ENCODE peak calls at places on chromosomes 7 and 10, in ten cellular contexts. H, Z, J, P, K, A, O, V, C and F are unnamed samples.

GRCh38 chr10:57925045-57925444 is 342.6 kb downstream of the IPMK start:
- DNase-seq in O (no peak), P (no peak), Z (no peak), K (no peak), J (peak), C (no peak), V (no peak), A (no peak), H (peak), F (no peak)

GRCh38 chr7:22184549-22185199 is 172.3 kb downstream of the RAPGEF5 start:
- DNase-seq in H (no peak), Z (no peak), P (no peak), A (no peak), O (no peak), C (peak), J (no peak), K (peak), V (no peak), F (no peak)

GRCh38 chr10:5932345-5932744 is 42.3 kb downstream of the FBH1 start:
- DNase-seq in C (no peak), P (no peak), O (no peak), Z (no peak), A (no peak), V (no peak), K (no peak), J (no peak), H (no peak), F (no peak)

GRCh38 chr7:70533614-70534013 is 598.3 kb upstream of the GALNT17 start:
- DNase-seq in P (no peak), H (no peak), K (no peak), C (no peak), O (no peak), A (no peak), Z (no peak), J (no peak), V (no peak), F (no peak)

GRCh38 chr7:13904689-13905088 is 84.8 kb downstream of the ETV1 start:
- DNase-seq in V (peak), P (no peak), A (no peak), C (no peak), O (no peak), H (no peak), K (no peak), J (no peak), Z (peak), F (no peak)

GRCh38 chr10:90930971-90931841 is 10.3 kb upstream of the ANKRD1 start:
- DNase-seq in V (peak), H (no peak), C (peak), K (peak), J (peak), A (no peak), O (no peak), P (peak), Z (peak), F (no peak)

GRCh38 chr7:27160546-27161213 is 4.2 kb upstream of the HOXA7 start:
- DNase-seq in P (peak), C (peak), K (peak), H (peak), V (peak), A (peak), O (peak), Z (peak), J (peak), F (peak)

GRCh38 chr7:130071701-130072622 is 1.6 kb downstream of the KLHDC10 start:
- DNase-seq in P (peak), Z (peak), V (peak), H (peak), C (peak), O (peak), J (peak), A (no peak), K (peak), F (peak)

GRCh38 chr10:114513397-114513796 is 109.1 kb upstream of the AFAP1L2 start:
- DNase-seq in C (no peak), H (no peak), Z (no peak), V (no peak), K (no peak), A (no peak), J (no peak), P (peak), O (no peak), F (no peak)

GRCh38 chr10:61628875-61629513 is 33.7 kb upstream of the CABCOCO1 start:
- DNase-seq in Z (peak), C (no peak), A (no peak), J (peak), V (peak), O (no peak), K (no peak), P (peak), H (no peak), F (no peak)

GRCh38 chr7:82616059-82616723 is 172.6 kb upstream of the CACNA2D1 start:
- DNase-seq in Z (no peak), K (no peak), A (no peak), O (no peak), V (no peak), H (no peak), C (no peak), P (no peak), J (no peak), F (no peak)

DNA sequence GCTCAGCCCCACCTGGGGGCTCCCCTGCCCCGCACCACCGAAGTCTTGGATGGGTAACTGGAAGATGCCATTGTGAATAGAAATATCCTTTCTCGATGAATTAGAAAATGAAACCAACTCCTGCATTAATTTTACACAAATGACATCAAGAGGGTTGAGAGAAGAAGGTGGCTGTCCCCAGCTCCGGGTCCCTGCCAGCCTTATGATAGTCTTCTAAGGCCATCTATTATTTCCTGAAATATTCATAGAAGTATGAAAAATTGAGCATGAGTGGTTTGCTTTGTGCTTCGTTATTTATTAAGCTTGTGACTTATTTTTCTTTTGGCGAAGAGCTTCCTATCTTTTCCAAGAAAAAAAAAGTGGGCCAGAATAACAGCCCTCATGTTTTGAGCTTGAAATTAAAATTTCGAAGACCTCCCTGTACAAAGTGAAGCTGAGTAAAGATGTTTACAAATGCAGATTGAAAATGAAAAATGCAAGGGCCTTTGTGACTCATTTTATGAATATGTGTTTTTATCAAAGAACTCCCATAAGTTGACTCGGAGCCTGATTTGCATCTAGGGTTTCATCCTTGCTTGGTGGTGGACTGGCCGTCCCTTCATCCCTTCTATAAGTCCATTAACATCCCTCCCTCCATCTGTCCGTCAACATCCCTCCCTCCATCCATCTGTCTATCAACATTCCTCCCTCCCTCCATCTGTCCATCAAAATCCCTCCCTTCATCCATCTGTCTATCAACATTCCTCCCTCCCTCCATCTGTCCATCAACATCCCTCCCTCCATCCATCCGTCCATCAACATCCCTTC is 20.5 kb upstream of the CFAP46 start:
- DNase-seq in P (no peak), C (no peak), H (peak), Z (peak), V (peak), J (no peak), O (no peak), A (no peak), K (no peak), F (no peak)
- H2AFZ ChIP-seq in P (no peak), C (peak), H (peak), Z (peak), V (peak), J (peak), O (peak), A (peak), K (no peak), F (peak)

GRCh38 chr7:503046-503574 is 16.5 kb downstream of the PDGFA start:
- DNase-seq in A (no peak), O (no peak), K (no peak), J (no peak), V (no peak), H (no peak), C (no peak), Z (no peak), P (no peak), F (no peak)

GRCh38 chr7:500521-501420 is 18.9 kb downstream of the PDGFA start:
- DNase-seq in Z (no peak), A (no peak), C (no peak), O (no peak), P (no peak), V (no peak), H (no peak), J (no peak), K (no peak), F (no peak)

GRCh38 chr7:502296-502695 is 17.4 kb downstream of the PDGFA start:
- DNase-seq in H (no peak), O (no peak), Z (no peak), A (no peak), P (no peak), V (no peak), C (no peak), J (no peak), K (no peak), F (no peak)

GRCh38 chr7:499853-500485 is 19.7 kb downstream of the PDGFA start:
- DNase-seq in A (no peak), K (no peak), J (no peak), Z (no peak), V (no peak), H (no peak), C (no peak), P (no peak), O (no peak), F (no peak)

DNA sequence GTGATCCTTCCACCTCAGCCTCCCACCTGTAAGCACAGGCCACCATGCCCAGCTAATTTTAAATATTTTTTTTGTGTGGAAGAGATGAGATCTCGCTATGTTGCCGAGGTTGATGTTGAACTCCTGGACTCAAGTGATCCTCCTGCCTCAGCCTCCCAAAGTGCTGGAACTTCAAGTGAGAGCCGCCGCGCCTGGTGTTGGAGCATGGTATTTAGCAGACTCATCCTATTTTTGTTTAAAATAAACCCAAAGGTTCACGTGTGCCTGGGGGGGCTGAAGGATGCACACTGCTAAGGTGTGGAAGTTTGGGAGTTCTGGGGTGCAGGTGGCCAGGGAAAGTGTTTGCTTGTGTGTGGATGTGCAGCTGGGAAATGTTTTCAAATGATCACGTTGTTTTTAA is 18.1 kb downstream of the PDGFA start:
- DNase-seq in Z (no peak), J (no peak), O (no peak), C (no peak), A (no peak), H (no peak), K (no peak), V (no peak), P (no peak), F (no peak)
- H3K9ac ChIP-seq in Z (no peak), J (no peak), O (no peak), C (no peak), A (no peak), H (no peak), K (no peak), V (no peak), P (no peak), F (no peak)

GRCh38 chr7:158420591-158421340 is 166.9 kb downstream of the PTPRN2 start:
- DNase-seq in A (no peak), V (no peak), C (no peak), Z (no peak), J (no peak), P (no peak), K (no peak), H (no peak), O (no peak), F (no peak)
- H2AFZ ChIP-seq in A (no peak), V (no peak), C (no peak), Z (no peak), J (no peak), P (no peak), K (no peak), H (no peak), O (no peak), F (no peak)

GRCh38 chr7:47636693-47637175 is 54.8 kb upstream of the TNS3 start:
- DNase-seq in H (no peak), Z (no peak), A (no peak), K (no peak), O (no peak), C (no peak), V (no peak), J (no peak), P (no peak), F (no peak)
- H3K9ac ChIP-seq in H (no peak), Z (no peak), A (no peak), K (no peak), O (no peak), C (no peak), V (no peak), J (no peak), P (no peak), F (no peak)

GRCh38 chr7:42314696-42315095 is 77.7 kb upstream of the GLI3 start:
- DNase-seq in O (no peak), V (peak), Z (no peak), A (no peak), K (no peak), J (no peak), P (no peak), H (no peak), C (no peak), F (no peak)
- H2AFZ ChIP-seq in O (peak), V (peak), Z (no peak), A (no peak), K (no peak), J (no peak), P (no peak), H (peak), C (peak), F (no peak)